ENCODE peak calls at places on chromosomes 1 and 21, in four cellular contexts. G is upper lobe of left lung, J is suprapubic skin, P is stomach. U is an unnamed sample. For H3K4me1, the result is how much of the 10 kb centered on the place peaks cover.

GRCh38 chr1:151994956-151995355 is 1.3 kb upstream of the S100A10 start:
- DNase-seq in G (no peak), J (no peak), P (no peak), U (no peak)

GRCh38 chr21:34761758-34762330 is 93.0 kb downstream of the CLIC6 start:
- DNase-seq in G (no peak), J (no peak), P (no peak), U (no peak)

GRCh38 chr1:201881617-201882016 is 7.1 kb upstream of the SHISA4 start:
- DNase-seq in G (no peak), J (no peak), P (no peak), U (no peak)

GRCh38 chr21:32336711-32337110 is 38.1 kb downstream of the MRAP start:
- DNase-seq in G (no peak), J (no peak), P (no peak), U (no peak)

GRCh38 chr1:176826265-176826664 is 338.2 kb downstream of the ASTN1 start:
- DNase-seq in G (no peak), J (no peak), P (no peak), U (no peak)

GRCh38 chr1:245353411-245353810 is 198.6 kb downstream of the KIF26B start:
- DNase-seq in G (no peak), J (no peak), P (no peak), U (no peak)

GRCh38 chr1:184691719-184692324 is 62.8 kb downstream of the EDEM3 start:
- DNase-seq in G (no peak), J (no peak), P (no peak), U (no peak)

GRCh38 chr1:34267326-34267725 is 90.6 kb downstream of the C1orf94 start:
- DNase-seq in G (no peak), J (no peak), P (no peak), U (no peak)

GRCh38 chr1:243926299-243926698 is 76.3 kb upstream of the AKT3 start:
- DNase-seq in G (no peak), J (no peak), P (no peak), U (no peak)

GRCh38 chr1:209246660-209247059 is 336.9 kb upstream of the CAMK1G start:
- DNase-seq in G (no peak), J (no peak), P (no peak), U (no peak)

GRCh38 chr1:11882814-11883538 is 24.2 kb upstream of the NPPB start:
- DNase-seq in G (peak), J (no peak), P (peak), U (no peak)

GRCh38 chr21:41578708-41579107 is 70.8 kb upstream of the TMPRSS2 start:
- DNase-seq in G (no peak), J (no peak), P (no peak), U (no peak)

GRCh38 chr1:44632511-44633072 is 41.7 kb downstream of the TMEM53 start:
- DNase-seq in G (no peak), J (no peak), P (no peak), U (no peak)

GRCh38 chr1:223628233-223628632 is 37.3 kb downstream of the CAPN8 start:
- DNase-seq in G (no peak), J (no peak), P (peak), U (no peak)

GRCh38 chr1:235741294-235741693 is 91.7 kb upstream of the GNG4 start:
- DNase-seq in G (no peak), J (no peak), P (no peak), U (no peak)

GRCh38 chr1:13619909-13620308 is 36.3 kb downstream of the PDPN start:
- DNase-seq in G (no peak), J (no peak), P (no peak), U (no peak)

GRCh38 chr1:39819091-39819812 is 30.6 kb upstream of the BMP8B start:
- DNase-seq in G (peak), J (no peak), P (peak), U (no peak)

GRCh38 chr1:180907313-180908055 is 5.2 kb upstream of the KIAA1614 start:
- DNase-seq in G (no peak), J (peak), P (peak), U (no peak)

GRCh38 chr1:30109853-30110252 is 613.5 kb downstream of the MATN1 start:
- DNase-seq in G (no peak), J (no peak), P (no peak), U (peak)

GRCh38 chr1:219945795-219946194 is 17.4 kb upstream of the SLC30A10 start:
- DNase-seq in G (no peak), J (no peak), P (no peak), U (no peak)

GRCh38 chr1:57133686-57134085 is 167.9 kb upstream of the C8B start:
- DNase-seq in G (no peak), J (no peak), P (no peak), U (no peak)

GRCh38 chr1:18232052-18232451 is 124.5 kb downstream of the IGSF21 start:
- DNase-seq in G (no peak), J (no peak), P (no peak), U (no peak)

GRCh38 chr1:204072951-204073836 is at the start of gene SOX13:
- DNase-seq in G (peak), J (peak), P (peak), U (peak)

GRCh38 chr1:79988401-79988800 is 981.9 kb upstream of the ADGRL4 start:
- DNase-seq in G (no peak), J (no peak), P (no peak), U (no peak)

GRCh38 chr1:205519541-205520131 is 15.2 kb downstream of the CDK18 start:
- DNase-seq in G (no peak), J (no peak), P (no peak), U (peak)

GRCh38 chr1:32695098-32695904 is 7.3 kb downstream of the SYNC start:
- DNase-seq in G (no peak), J (peak), P (peak), U (peak)

GRCh38 chr1:48442864-48443619 is 29.0 kb downstream of the SPATA6 start:
- DNase-seq in G (no peak), J (no peak), P (no peak), U (no peak)

GRCh38 chr1:201259476-201260235 is 23.6 kb upstream of the PKP1 start:
- DNase-seq in G (peak), J (peak), P (no peak), U (no peak)

DNA sequence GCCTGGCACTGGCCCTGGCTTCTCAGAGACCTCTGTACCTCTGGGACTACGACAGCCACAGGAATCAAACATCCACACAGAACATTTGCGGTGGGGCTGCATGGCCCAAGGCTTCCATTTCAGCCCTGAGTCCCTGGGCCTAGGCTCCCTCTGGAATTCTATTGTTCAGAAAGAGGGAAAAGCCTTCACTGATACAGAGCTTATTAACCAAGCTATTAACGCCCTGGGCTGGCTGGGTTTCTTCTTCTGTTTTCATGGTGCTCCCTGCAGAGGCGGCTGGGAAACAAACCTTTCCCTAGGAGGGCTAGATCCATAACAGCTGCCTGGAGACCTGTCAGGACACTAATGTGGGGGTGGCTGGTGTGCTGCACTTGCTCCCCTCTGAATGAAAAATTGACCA is 88.2 kb downstream of the KAZN start:
- DNase-seq in G (no peak), J (no peak), P (no peak), U (no peak)
- H3K27ac ChIP-seq in G (no peak), J (no peak), P (no peak), U (no peak)

DNA sequence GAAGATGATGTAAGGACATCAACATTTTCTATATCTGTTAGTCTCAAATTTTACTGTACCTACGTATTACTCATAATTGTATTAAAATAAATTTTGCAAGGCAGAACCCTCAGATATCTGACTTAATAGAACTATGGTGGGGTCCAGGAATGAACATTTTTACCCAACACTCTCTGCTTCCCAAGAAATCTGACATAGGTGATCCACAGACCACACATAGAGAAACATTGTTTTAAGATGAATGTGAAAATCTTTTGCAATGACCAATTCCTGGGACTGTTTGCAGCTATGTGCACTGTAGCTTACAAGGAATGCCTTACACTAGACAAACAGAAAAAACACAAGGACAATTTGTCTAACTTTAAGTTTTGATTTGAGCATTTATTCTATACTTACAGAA is 645.6 kb upstream of the ADGRL2 start:
- DNase-seq in G (no peak), J (no peak), P (no peak), U (no peak)
- TF ChIP-seq EP300 in G (no peak), J (no peak), P (no peak), U (no peak)

DNA sequence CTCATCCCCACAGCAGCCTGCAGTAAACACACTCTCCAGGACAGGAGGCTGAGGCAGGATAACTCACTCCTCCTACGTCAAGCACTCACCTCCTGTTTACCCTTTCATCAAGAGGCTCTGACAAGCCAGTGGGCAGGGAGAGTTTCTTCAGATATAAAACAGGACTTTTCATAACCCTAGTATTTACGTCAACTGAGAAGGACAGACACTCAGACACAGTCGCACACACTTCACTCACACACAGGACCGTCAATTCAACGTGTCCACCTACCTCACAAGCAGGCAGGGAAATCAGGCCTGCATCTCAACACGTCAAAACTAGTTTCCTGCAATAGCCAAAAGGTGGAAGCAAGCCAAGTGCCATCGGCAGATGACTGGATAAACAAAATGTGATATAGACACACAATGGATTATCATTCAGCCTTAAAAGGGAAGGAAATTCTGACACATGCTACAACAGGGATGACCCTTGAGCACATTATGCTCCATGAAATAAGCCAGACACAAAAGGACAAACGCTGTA is 48.6 kb downstream of the ITPKB start:
- DNase-seq in G (no peak), J (no peak), P (no peak), U (peak)
- H3K4me1 ChIP-seq in G (half or more), J (half or more), P (half or more), U (half or more)

GRCh38 chr1:24442764-24443163 is 27.2 kb downstream of the NIPAL3 start:
- DNase-seq in G (no peak), J (no peak), P (no peak), U (no peak)
- H3K27ac ChIP-seq in G (no peak), J (no peak), P (no peak), U (no peak)

GRCh38 chr1:110872366-110872744 is 593 bp upstream of the CD53 start:
- DNase-seq in G (no peak), J (no peak), P (no peak), U (no peak)

GRCh38 chr1:110875216-110875731 is 2.3 kb downstream of the CD53 start:
- DNase-seq in G (no peak), J (no peak), P (peak), U (no peak)

GRCh38 chr1:110872745-110873435 is at the start of gene CD53:
- DNase-seq in G (no peak), J (no peak), P (no peak), U (no peak)

GRCh38 chr1:110873856-110874255 is 908 bp downstream of the CD53 start:
- DNase-seq in G (no peak), J (no peak), P (no peak), U (no peak)

GRCh38 chr1:110874303-110875215 is 1.6 kb downstream of the CD53 start:
- DNase-seq in G (no peak), J (no peak), P (no peak), U (no peak)
- TF ChIP-seq EP300 in G (no peak), J (no peak), P (no peak), U (no peak)

GRCh38 chr1:154329551-154330131 is 4.3 kb downstream of the ATP8B2 start:
- DNase-seq in G (no peak), J (no peak), P (no peak), U (no peak)
- H3K4me1 ChIP-seq in G (half or more), J (half or more), P (half or more), U (under half)

GRCh38 chr21:45876381-45877159 is 105.0 kb upstream of the COL6A1 start:
- DNase-seq in G (peak), J (no peak), P (no peak), U (peak)
- H3K27ac ChIP-seq in G (no peak), J (no peak), P (no peak), U (no peak)

U was measured in sigmoid colon.